ENCODE peak calls at places on chromosomes 12 and 14, in nine cellular contexts. O is T47D; K is dermis blood vessel endothelial cell; Q is stimulated activated CD4-positive, alpha-beta T cell treated with anti-CD3 and anti-CD28 coated beads, Interleukin-2, amount 100 ng/mL, for 24 hours; L is adrenal gland; R is EL; B is T-helper 2 cell; W is psoas muscle; D is activated T-cell treated with anti-CD3 and anti-CD28 coated beads for 1 hour. I is an unnamed sample.

GRCh38 chr14:74401504-74402241 is 24.3 kb downstream of the SYNDIG1L start:
- DNase-seq in O (no peak), K (peak; percentile 4), Q (peak; percentile 55), L (peak; percentile 47), R (peak; percentile 19), B (peak; percentile 55), W (peak; percentile 58), D (peak; percentile 43), I (no peak)

GRCh38 chr14:103472939-103473338 is 49.7 kb downstream of the CKB start:
- DNase-seq in O (no peak), K (no peak), Q (no peak), L (no peak), R (peak; percentile 20), B (no peak), W (no peak), D (no peak), I (no peak)

GRCh38 chr12:101490286-101490920 is 15.3 kb downstream of the SPIC start:
- DNase-seq in O (peak; percentile 49), K (no peak), Q (peak; percentile 6), L (no peak), R (peak; percentile 9), B (no peak), W (no peak), D (no peak), I (peak; percentile 42)

GRCh38 chr12:96293093-96293492 is 98.9 kb downstream of the ELK3 start:
- DNase-seq in O (no peak), K (no peak), Q (no peak), L (no peak), R (no peak), B (no peak), W (no peak), D (no peak), I (no peak)

GRCh38 chr14:103121846-103122577 is 1.2 kb upstream of the TNFAIP2 start:
- DNase-seq in O (no peak), K (peak; percentile 89), Q (no peak), L (peak; percentile 84), R (peak; percentile 63), B (no peak), W (peak; percentile 95), D (no peak), I (peak; percentile 95)

GRCh38 chr14:71638523-71639196 is 293.6 kb upstream of the RGS6 start:
- DNase-seq in O (no peak), K (no peak), Q (no peak), L (no peak), R (no peak), B (no peak), W (no peak), D (no peak), I (peak; percentile 5)

GRCh38 chr14:80638620-80639215 is 302.8 kb downstream of the CEP128 start:
- DNase-seq in O (no peak), K (peak; percentile 83), Q (no peak), L (no peak), R (peak; percentile 94), B (no peak), W (no peak), D (no peak), I (no peak)

GRCh38 chr12:16238661-16239060 is 38.8 kb downstream of the SLC15A5 start:
- DNase-seq in O (no peak), K (no peak), Q (no peak), L (no peak), R (no peak), B (no peak), W (no peak), D (no peak), I (no peak)

GRCh38 chr12:50221228-50222008 is 54.2 kb upstream of the CERS5 start:
- DNase-seq in O (no peak), K (peak; percentile 67), Q (no peak), L (no peak), R (peak; percentile 82), B (no peak), W (no peak), D (no peak), I (peak; percentile 59)

GRCh38 chr12:121893901-121894540 is 5.4 kb downstream of the PSMD9 start:
- DNase-seq in O (peak; percentile 60), K (peak; percentile 75), Q (peak; percentile 14), L (peak; percentile 36), R (peak; percentile 67), B (no peak), W (no peak), D (no peak), I (peak; percentile 31)

GRCh38 chr14:77339407-77339806 is 18.6 kb downstream of the GSTZ1 start:
- DNase-seq in O (no peak), K (no peak), Q (no peak), L (no peak), R (peak; percentile 57), B (no peak), W (no peak), D (no peak), I (no peak)

GRCh38 chr14:102594514-102595175 is 2.2 kb downstream of the RCOR1 start:
- DNase-seq in O (peak; percentile 91), K (peak; percentile 81), Q (peak; percentile 68), L (peak; percentile 77), R (peak; percentile 75), B (peak; percentile 28), W (peak; percentile 63), D (peak; percentile 41), I (peak; percentile 71)

GRCh38 chr12:55716582-55717396 is 943 bp downstream of the BLOC1S1 start:
- DNase-seq in O (no peak), K (no peak), Q (no peak), L (no peak), R (peak; percentile 64), B (no peak), W (peak; percentile 58), D (no peak), I (no peak)

GRCh38 chr12:81300454-81300853 is 222.6 kb downstream of the ACSS3 start:
- DNase-seq in O (no peak), K (no peak), Q (no peak), L (no peak), R (no peak), B (no peak), W (no peak), D (no peak), I (no peak)

GRCh38 chr14:90970167-90970600 is 90.3 kb downstream of the RPS6KA5 start:
- DNase-seq in O (no peak), K (peak; percentile 36), Q (no peak), L (no peak), R (peak; percentile 44), B (no peak), W (no peak), D (no peak), I (peak; percentile 80)

GRCh38 chr12:122125452-122126341 is 47.1 kb downstream of the MLXIP start:
- DNase-seq in O (no peak), K (no peak), Q (no peak), L (no peak), R (no peak), B (no peak), W (peak; percentile 82), D (no peak), I (no peak)

GRCh38 chr14:90402009-90402408 is 5.2 kb downstream of the CALM1 start:
- DNase-seq in O (no peak), K (no peak), Q (no peak), L (no peak), R (no peak), B (no peak), W (no peak), D (no peak), I (no peak)

GRCh38 chr14:73426877-73427276 is 31.5 kb downstream of the NUMB start:
- DNase-seq in O (no peak), K (peak; percentile 75), Q (no peak), L (no peak), R (peak; percentile 75), B (no peak), W (no peak), D (no peak), I (no peak)

GRCh38 chr14:102084931-102085330 is 1.9 kb downstream of the HSP90AA1 start:
- DNase-seq in O (no peak), K (no peak), Q (no peak), L (no peak), R (no peak), B (no peak), W (no peak), D (no peak), I (no peak)

I was measured in NCI-H460.